ENCODE peak calls at places on chromosomes 6 and 20, in six cellular contexts. One of them, this sample, is unnamed.
A peak's percentile ranks its signal among the peaks of the same experiment; 100 is the strongest.

GRCh38 chr6:72552938-72553337 is 68.9 kb upstream of the KCNQ5 start:
- DNase-seq in activated CD4-positive, CD25-positive, alpha-beta regulatory T cell: no peak
- DNase-seq in naive thymus-derived CD4-positive, alpha-beta T cell: no peak
- DNase-seq in stimulated activated naive CD4-positive, alpha-beta T cell: no peak
- DNase-seq in H7: no peak
- DNase-seq in sciatic nerve: no peak
- DNase-seq in this sample: no peak

GRCh38 chr6:149362289-149362688 is 37.8 kb upstream of the SUMO4 start:
- DNase-seq in activated CD4-positive, CD25-positive, alpha-beta regulatory T cell: no peak
- DNase-seq in naive thymus-derived CD4-positive, alpha-beta T cell: no peak
- DNase-seq in stimulated activated naive CD4-positive, alpha-beta T cell: no peak
- DNase-seq in H7: no peak
- DNase-seq in sciatic nerve: no peak
- DNase-seq in this sample: no peak

GRCh38 chr6:7919871-7920270 is 9.3 kb upstream of the TXNDC5 start:
- DNase-seq in activated CD4-positive, CD25-positive, alpha-beta regulatory T cell: no peak
- DNase-seq in naive thymus-derived CD4-positive, alpha-beta T cell: no peak
- DNase-seq in stimulated activated naive CD4-positive, alpha-beta T cell: no peak
- DNase-seq in H7: no peak
- DNase-seq in sciatic nerve: no peak
- DNase-seq in this sample: no peak

GRCh38 chr20:24762371-24762770 is 186.7 kb upstream of the CST7 start:
- DNase-seq in activated CD4-positive, CD25-positive, alpha-beta regulatory T cell: no peak
- DNase-seq in naive thymus-derived CD4-positive, alpha-beta T cell: no peak
- DNase-seq in stimulated activated naive CD4-positive, alpha-beta T cell: no peak
- DNase-seq in H7: no peak
- DNase-seq in sciatic nerve: peak; percentile 13
- DNase-seq in this sample: no peak

GRCh38 chr6:81326856-81327561 is 425.5 kb downstream of the TENT5A start:
- DNase-seq in activated CD4-positive, CD25-positive, alpha-beta regulatory T cell: no peak
- DNase-seq in naive thymus-derived CD4-positive, alpha-beta T cell: no peak
- DNase-seq in stimulated activated naive CD4-positive, alpha-beta T cell: no peak
- DNase-seq in H7: no peak
- DNase-seq in sciatic nerve: no peak
- DNase-seq in this sample: no peak

GRCh38 chr6:76481101-76481500 is 408.6 kb upstream of the IMPG1 start:
- DNase-seq in activated CD4-positive, CD25-positive, alpha-beta regulatory T cell: no peak
- DNase-seq in naive thymus-derived CD4-positive, alpha-beta T cell: no peak
- DNase-seq in stimulated activated naive CD4-positive, alpha-beta T cell: no peak
- DNase-seq in H7: peak; percentile 4
- DNase-seq in sciatic nerve: no peak
- DNase-seq in this sample: no peak

GRCh38 chr20:38840053-38840893 is 34.8 kb downstream of the PPP1R16B start:
- DNase-seq in activated CD4-positive, CD25-positive, alpha-beta regulatory T cell: no peak
- DNase-seq in naive thymus-derived CD4-positive, alpha-beta T cell: no peak
- DNase-seq in stimulated activated naive CD4-positive, alpha-beta T cell: no peak
- DNase-seq in H7: no peak
- DNase-seq in sciatic nerve: no peak
- DNase-seq in this sample: no peak

GRCh38 chr6:110475255-110475654 is 1.2 kb downstream of the SLC22A16 start:
- DNase-seq in activated CD4-positive, CD25-positive, alpha-beta regulatory T cell: no peak
- DNase-seq in naive thymus-derived CD4-positive, alpha-beta T cell: no peak
- DNase-seq in stimulated activated naive CD4-positive, alpha-beta T cell: no peak
- DNase-seq in H7: no peak
- DNase-seq in sciatic nerve: no peak
- DNase-seq in this sample: no peak

GRCh38 chr20:63317601-63318291 is 24.8 kb downstream of the COL20A1 start:
- DNase-seq in activated CD4-positive, CD25-positive, alpha-beta regulatory T cell: no peak
- DNase-seq in naive thymus-derived CD4-positive, alpha-beta T cell: no peak
- DNase-seq in stimulated activated naive CD4-positive, alpha-beta T cell: no peak
- DNase-seq in H7: no peak
- DNase-seq in sciatic nerve: no peak
- DNase-seq in this sample: no peak

GRCh38 chr6:110357696-110358535 is at the start of gene METTL24:
- DNase-seq in activated CD4-positive, CD25-positive, alpha-beta regulatory T cell: no peak
- DNase-seq in naive thymus-derived CD4-positive, alpha-beta T cell: no peak
- DNase-seq in stimulated activated naive CD4-positive, alpha-beta T cell: peak; percentile 9
- DNase-seq in H7: peak; percentile 86
- DNase-seq in sciatic nerve: no peak
- DNase-seq in this sample: no peak

GRCh38 chr6:68778356-68779020 is 143.4 kb downstream of the ADGRB3 start:
- DNase-seq in activated CD4-positive, CD25-positive, alpha-beta regulatory T cell: no peak
- DNase-seq in naive thymus-derived CD4-positive, alpha-beta T cell: no peak
- DNase-seq in stimulated activated naive CD4-positive, alpha-beta T cell: no peak
- DNase-seq in H7: peak; percentile 8
- DNase-seq in sciatic nerve: no peak
- DNase-seq in this sample: peak; percentile 27

GRCh38 chr6:160926281-160927276 is 65.0 kb upstream of the MAP3K4 start:
- DNase-seq in activated CD4-positive, CD25-positive, alpha-beta regulatory T cell: no peak
- DNase-seq in naive thymus-derived CD4-positive, alpha-beta T cell: no peak
- DNase-seq in stimulated activated naive CD4-positive, alpha-beta T cell: no peak
- DNase-seq in H7: no peak
- DNase-seq in sciatic nerve: no peak
- DNase-seq in this sample: no peak

GRCh38 chr20:59105581-59105980 is 58.0 kb upstream of the ZNF831 start:
- DNase-seq in activated CD4-positive, CD25-positive, alpha-beta regulatory T cell: no peak
- DNase-seq in naive thymus-derived CD4-positive, alpha-beta T cell: no peak
- DNase-seq in stimulated activated naive CD4-positive, alpha-beta T cell: no peak
- DNase-seq in H7: no peak
- DNase-seq in sciatic nerve: no peak
- DNase-seq in this sample: no peak

GRCh38 chr6:98586163-98586562 is 248.2 kb upstream of the POU3F2 start:
- DNase-seq in activated CD4-positive, CD25-positive, alpha-beta regulatory T cell: no peak
- DNase-seq in naive thymus-derived CD4-positive, alpha-beta T cell: no peak
- DNase-seq in stimulated activated naive CD4-positive, alpha-beta T cell: no peak
- DNase-seq in H7: no peak
- DNase-seq in sciatic nerve: no peak
- DNase-seq in this sample: no peak

GRCh38 chr20:34209111-34209510 is 32.1 kb upstream of the ASIP start:
- DNase-seq in activated CD4-positive, CD25-positive, alpha-beta regulatory T cell: no peak
- DNase-seq in naive thymus-derived CD4-positive, alpha-beta T cell: no peak
- DNase-seq in stimulated activated naive CD4-positive, alpha-beta T cell: no peak
- DNase-seq in H7: no peak
- DNase-seq in sciatic nerve: no peak
- DNase-seq in this sample: no peak

GRCh38 chr6:170295519-170296422 is 4.9 kb upstream of the DLL1 start:
- DNase-seq in activated CD4-positive, CD25-positive, alpha-beta regulatory T cell: peak; percentile 45
- DNase-seq in naive thymus-derived CD4-positive, alpha-beta T cell: no peak
- DNase-seq in stimulated activated naive CD4-positive, alpha-beta T cell: peak; percentile 80
- DNase-seq in H7: peak; percentile 97
- DNase-seq in sciatic nerve: no peak
- DNase-seq in this sample: peak; percentile 77

GRCh38 chr6:145539831-145540230 is 195.5 kb downstream of the EPM2A start:
- DNase-seq in activated CD4-positive, CD25-positive, alpha-beta regulatory T cell: no peak
- DNase-seq in naive thymus-derived CD4-positive, alpha-beta T cell: no peak
- DNase-seq in stimulated activated naive CD4-positive, alpha-beta T cell: no peak
- DNase-seq in H7: no peak
- DNase-seq in sciatic nerve: no peak
- DNase-seq in this sample: no peak

GRCh38 chr6:6717953-6718352 is 129.4 kb downstream of the LY86 start:
- DNase-seq in activated CD4-positive, CD25-positive, alpha-beta regulatory T cell: no peak
- DNase-seq in naive thymus-derived CD4-positive, alpha-beta T cell: no peak
- DNase-seq in stimulated activated naive CD4-positive, alpha-beta T cell: no peak
- DNase-seq in H7: no peak
- DNase-seq in sciatic nerve: no peak
- DNase-seq in this sample: no peak

GRCh38 chr6:142642651-142643050 is 302.3 kb downstream of the HIVEP2 start:
- DNase-seq in activated CD4-positive, CD25-positive, alpha-beta regulatory T cell: no peak
- DNase-seq in naive thymus-derived CD4-positive, alpha-beta T cell: no peak
- DNase-seq in stimulated activated naive CD4-positive, alpha-beta T cell: no peak
- DNase-seq in H7: no peak
- DNase-seq in sciatic nerve: no peak
- DNase-seq in this sample: no peak

GRCh38 chr6:167856999-167857660 is 30.4 kb downstream of the AFDN start:
- DNase-seq in activated CD4-positive, CD25-positive, alpha-beta regulatory T cell: no peak
- DNase-seq in naive thymus-derived CD4-positive, alpha-beta T cell: no peak
- DNase-seq in stimulated activated naive CD4-positive, alpha-beta T cell: no peak
- DNase-seq in H7: no peak
- DNase-seq in sciatic nerve: no peak
- DNase-seq in this sample: no peak

GRCh38 chr6:43990627-43991619 is 136.3 kb downstream of the MRPL14 start:
- DNase-seq in activated CD4-positive, CD25-positive, alpha-beta regulatory T cell: no peak
- DNase-seq in naive thymus-derived CD4-positive, alpha-beta T cell: no peak
- DNase-seq in stimulated activated naive CD4-positive, alpha-beta T cell: no peak
- DNase-seq in H7: peak; percentile 25
- DNase-seq in sciatic nerve: no peak
- DNase-seq in this sample: no peak

GRCh38 chr6:111210074-111210729 is 122.9 kb downstream of the SLC16A10 start:
- DNase-seq in activated CD4-positive, CD25-positive, alpha-beta regulatory T cell: no peak
- DNase-seq in naive thymus-derived CD4-positive, alpha-beta T cell: peak; percentile 63
- DNase-seq in stimulated activated naive CD4-positive, alpha-beta T cell: peak; percentile 72
- DNase-seq in H7: peak; percentile 42
- DNase-seq in sciatic nerve: no peak
- DNase-seq in this sample: peak; percentile 40

GRCh38 chr6:96626749-96627353 is 63.9 kb downstream of the FHL5 start:
- DNase-seq in activated CD4-positive, CD25-positive, alpha-beta regulatory T cell: no peak
- DNase-seq in naive thymus-derived CD4-positive, alpha-beta T cell: peak; percentile 7
- DNase-seq in stimulated activated naive CD4-positive, alpha-beta T cell: peak; percentile 14
- DNase-seq in H7: peak; percentile 15
- DNase-seq in sciatic nerve: no peak
- DNase-seq in this sample: no peak

GRCh38 chr6:31750411-31751022 is 10.7 kb downstream of the MSH5 start:
- DNase-seq in activated CD4-positive, CD25-positive, alpha-beta regulatory T cell: no peak
- DNase-seq in naive thymus-derived CD4-positive, alpha-beta T cell: no peak
- DNase-seq in stimulated activated naive CD4-positive, alpha-beta T cell: no peak
- DNase-seq in H7: no peak
- DNase-seq in sciatic nerve: no peak
- DNase-seq in this sample: no peak

GRCh38 chr6:166620478-166621113 is 6.5 kb downstream of the RPS6KA2 start:
- DNase-seq in activated CD4-positive, CD25-positive, alpha-beta regulatory T cell: no peak
- DNase-seq in naive thymus-derived CD4-positive, alpha-beta T cell: no peak
- DNase-seq in stimulated activated naive CD4-positive, alpha-beta T cell: no peak
- DNase-seq in H7: no peak
- DNase-seq in sciatic nerve: no peak
- DNase-seq in this sample: no peak

GRCh38 chr6:119856136-119856535 is 506.6 kb upstream of the MAN1A1 start:
- DNase-seq in activated CD4-positive, CD25-positive, alpha-beta regulatory T cell: no peak
- DNase-seq in naive thymus-derived CD4-positive, alpha-beta T cell: no peak
- DNase-seq in stimulated activated naive CD4-positive, alpha-beta T cell: no peak
- DNase-seq in H7: no peak
- DNase-seq in sciatic nerve: no peak
- DNase-seq in this sample: no peak

GRCh38 chr6:26205161-26205624 is 118.0 kb downstream of the HFE start:
- DNase-seq in activated CD4-positive, CD25-positive, alpha-beta regulatory T cell: peak; percentile 49
- DNase-seq in naive thymus-derived CD4-positive, alpha-beta T cell: peak; percentile 89
- DNase-seq in stimulated activated naive CD4-positive, alpha-beta T cell: peak; percentile 88
- DNase-seq in H7: peak; percentile 57
- DNase-seq in sciatic nerve: peak; percentile 88
- DNase-seq in this sample: no peak

GRCh38 chr6:54390362-54390761 is 82.1 kb downstream of the TINAG start:
- DNase-seq in activated CD4-positive, CD25-positive, alpha-beta regulatory T cell: no peak
- DNase-seq in naive thymus-derived CD4-positive, alpha-beta T cell: no peak
- DNase-seq in stimulated activated naive CD4-positive, alpha-beta T cell: no peak
- DNase-seq in H7: no peak
- DNase-seq in sciatic nerve: no peak
- DNase-seq in this sample: no peak

GRCh38 chr20:49713779-49714712 is at the start of gene B4GALT5:
- DNase-seq in activated CD4-positive, CD25-positive, alpha-beta regulatory T cell: peak; percentile 32
- DNase-seq in naive thymus-derived CD4-positive, alpha-beta T cell: peak; percentile 48
- DNase-seq in stimulated activated naive CD4-positive, alpha-beta T cell: peak; percentile 28
- DNase-seq in H7: peak; percentile 95
- DNase-seq in sciatic nerve: peak; percentile 81
- DNase-seq in this sample: peak; percentile 92

GRCh38 chr20:14861028-14861699 is 523.8 kb upstream of the FLRT3 start:
- DNase-seq in activated CD4-positive, CD25-positive, alpha-beta regulatory T cell: no peak
- DNase-seq in naive thymus-derived CD4-positive, alpha-beta T cell: no peak
- DNase-seq in stimulated activated naive CD4-positive, alpha-beta T cell: no peak
- DNase-seq in H7: no peak
- DNase-seq in sciatic nerve: no peak
- DNase-seq in this sample: no peak

This sample was measured in NT2/D1.